ENCODE peak calls at places on chromosomes 4 and X, in ten cellular contexts. M is activated CD4-positive, alpha-beta T cell treated with anti-CD3 and anti-CD28 coated beads for 48 hours; G is D341Med; Y is NCI-H1930; V is stimulated activated naive CD8-positive, alpha-beta T cell treated with anti-CD3 and anti-CD28 coated beads, Interleukin-15, amount 100 ng/mL, for 72 hours; H is GM23248; C is GM23338; O is NCI-H1048; L is stimulated activated CD4-positive, alpha-beta T cell treated with anti-CD3 and anti-CD28 coated beads, Interleukin-1b, Interleukin-23, amount 100 ng/mL, for 4 hours; T is brain microvascular endothelial cell. N is an unnamed sample.

GRCh38 chr4:77804471-77804870 is 14.7 kb downstream of the CNOT6L start:
- DNase-seq in L (no peak), O (no peak), G (no peak), C (no peak), H (peak; percentile 18), Y (no peak), T (no peak), M (no peak), V (no peak), N (no peak)

GRCh38 chr4:83603130-83603529 is 67.2 kb downstream of the GPAT3 start:
- DNase-seq in G (no peak), C (no peak), Y (no peak), H (no peak), V (no peak), L (no peak), T (no peak), M (no peak), O (no peak), N (no peak)

GRCh38 chrX:146755214-146755613 is 54.4 kb upstream of the CXorf51B start:
- DNase-seq in O (no peak), H (no peak), M (no peak), C (no peak), L (no peak), V (no peak), T (no peak), G (no peak), Y (no peak), N (no peak)

GRCh38 chr4:114562176-114562904 is 36.3 kb upstream of the UGT8 start:
- DNase-seq in Y (no peak), T (no peak), C (peak; percentile 85), G (no peak), M (no peak), H (no peak), O (no peak), V (no peak), L (no peak), N (no peak)

GRCh38 chr4:135227842-135228241 is 1026.3 kb upstream of the PABPC4L start:
- DNase-seq in T (no peak), Y (no peak), G (no peak), H (no peak), M (no peak), O (no peak), L (no peak), V (no peak), C (no peak), N (no peak)

GRCh38 chrX:10327651-10328050 is 170.9 kb downstream of the CLCN4 start:
- DNase-seq in G (no peak), V (no peak), L (no peak), C (peak; percentile 19), T (peak; percentile 6), H (no peak), M (no peak), O (no peak), Y (no peak), N (no peak)

GRCh38 chr4:141565379-141566089 is 70.8 kb upstream of the IL15 start:
- DNase-seq in G (no peak), L (no peak), C (no peak), T (no peak), V (no peak), O (no peak), H (no peak), M (no peak), Y (no peak), N (no peak)

GRCh38 chrX:17748684-17749083 is 11.4 kb downstream of the SCML1 start:
- DNase-seq in T (no peak), G (no peak), V (no peak), O (no peak), L (no peak), Y (no peak), C (no peak), M (no peak), H (no peak), N (no peak)

N was measured in stimulated activated naive B cell treated with anti-CD40 and anti-IgM and Interleukin-4, amounts not matched to agents 10 μg/mL and 1 μg/mL and 100 μg/mL, for 72 hours.